ENCODE peak calls at places on chromosomes 12 and 14, in ten cellular contexts. One of them, this sample, is unnamed.

GRCh38 chr12:124946440-124946793 is 32.0 kb upstream of the UBC start:
- DNase-seq in stimulated activated CD8-positive, alpha-beta memory T cell treated with anti-CD3 and anti-CD28 coated beads, Interleukin-4, amount 100 ng/mL, for 24 hours: no peak
- DNase-seq in stimulated activated CD4-positive, alpha-beta T cell treated with anti-CD3 and anti-CD28 coated beads, Interleukin-15, amount 100 ng/mL, for 48 hours: no peak
- DNase-seq in fibroblast of pulmonary artery: no peak
- DNase-seq in adipocyte: no peak
- DNase-seq in GM04504: no peak
- DNase-seq in small intestine: no peak
- DNase-seq in kidney glomerular epithelial cell: no peak
- DNase-seq in glomerular endothelial cell: no peak
- DNase-seq in GF-D8: no peak
- DNase-seq in this sample: no peak

GRCh38 chr14:104356738-104357688 is 218.6 kb downstream of the KIF26A start:
- DNase-seq in stimulated activated CD8-positive, alpha-beta memory T cell treated with anti-CD3 and anti-CD28 coated beads, Interleukin-4, amount 100 ng/mL, for 24 hours: no peak
- DNase-seq in stimulated activated CD4-positive, alpha-beta T cell treated with anti-CD3 and anti-CD28 coated beads, Interleukin-15, amount 100 ng/mL, for 48 hours: no peak
- DNase-seq in fibroblast of pulmonary artery: no peak
- DNase-seq in adipocyte: no peak
- DNase-seq in GM04504: no peak
- DNase-seq in small intestine: no peak
- DNase-seq in kidney glomerular epithelial cell: no peak
- DNase-seq in glomerular endothelial cell: no peak
- DNase-seq in GF-D8: no peak
- DNase-seq in this sample: no peak

GRCh38 chr12:90672081-90672480 is 282.9 kb downstream of the CCER1 start:
- DNase-seq in stimulated activated CD8-positive, alpha-beta memory T cell treated with anti-CD3 and anti-CD28 coated beads, Interleukin-4, amount 100 ng/mL, for 24 hours: no peak
- DNase-seq in stimulated activated CD4-positive, alpha-beta T cell treated with anti-CD3 and anti-CD28 coated beads, Interleukin-15, amount 100 ng/mL, for 48 hours: no peak
- DNase-seq in fibroblast of pulmonary artery: peak
- DNase-seq in adipocyte: peak
- DNase-seq in GM04504: no peak
- DNase-seq in small intestine: no peak
- DNase-seq in kidney glomerular epithelial cell: no peak
- DNase-seq in glomerular endothelial cell: no peak
- DNase-seq in GF-D8: no peak
- DNase-seq in this sample: no peak

GRCh38 chr12:120019197-120019596 is 30.2 kb downstream of the BICDL1 start:
- DNase-seq in stimulated activated CD8-positive, alpha-beta memory T cell treated with anti-CD3 and anti-CD28 coated beads, Interleukin-4, amount 100 ng/mL, for 24 hours: no peak
- DNase-seq in stimulated activated CD4-positive, alpha-beta T cell treated with anti-CD3 and anti-CD28 coated beads, Interleukin-15, amount 100 ng/mL, for 48 hours: no peak
- DNase-seq in fibroblast of pulmonary artery: no peak
- DNase-seq in adipocyte: no peak
- DNase-seq in GM04504: no peak
- DNase-seq in small intestine: no peak
- DNase-seq in kidney glomerular epithelial cell: no peak
- DNase-seq in glomerular endothelial cell: no peak
- DNase-seq in GF-D8: no peak
- DNase-seq in this sample: no peak

GRCh38 chr12:23686095-23686494 is 263.4 kb downstream of the SOX5 start:
- DNase-seq in stimulated activated CD8-positive, alpha-beta memory T cell treated with anti-CD3 and anti-CD28 coated beads, Interleukin-4, amount 100 ng/mL, for 24 hours: no peak
- DNase-seq in stimulated activated CD4-positive, alpha-beta T cell treated with anti-CD3 and anti-CD28 coated beads, Interleukin-15, amount 100 ng/mL, for 48 hours: no peak
- DNase-seq in fibroblast of pulmonary artery: no peak
- DNase-seq in adipocyte: no peak
- DNase-seq in GM04504: no peak
- DNase-seq in small intestine: no peak
- DNase-seq in kidney glomerular epithelial cell: no peak
- DNase-seq in glomerular endothelial cell: no peak
- DNase-seq in GF-D8: no peak
- DNase-seq in this sample: no peak

GRCh38 chr14:62001988-62002387 is 239.8 kb downstream of the SNAPC1 start:
- DNase-seq in stimulated activated CD8-positive, alpha-beta memory T cell treated with anti-CD3 and anti-CD28 coated beads, Interleukin-4, amount 100 ng/mL, for 24 hours: no peak
- DNase-seq in stimulated activated CD4-positive, alpha-beta T cell treated with anti-CD3 and anti-CD28 coated beads, Interleukin-15, amount 100 ng/mL, for 48 hours: no peak
- DNase-seq in fibroblast of pulmonary artery: no peak
- DNase-seq in adipocyte: no peak
- DNase-seq in GM04504: no peak
- DNase-seq in small intestine: no peak
- DNase-seq in kidney glomerular epithelial cell: no peak
- DNase-seq in glomerular endothelial cell: peak
- DNase-seq in GF-D8: no peak
- DNase-seq in this sample: no peak

GRCh38 chr12:69354561-69355187 is 4.9 kb upstream of the YEATS4 start:
- DNase-seq in stimulated activated CD8-positive, alpha-beta memory T cell treated with anti-CD3 and anti-CD28 coated beads, Interleukin-4, amount 100 ng/mL, for 24 hours: no peak
- DNase-seq in stimulated activated CD4-positive, alpha-beta T cell treated with anti-CD3 and anti-CD28 coated beads, Interleukin-15, amount 100 ng/mL, for 48 hours: no peak
- DNase-seq in fibroblast of pulmonary artery: no peak
- DNase-seq in adipocyte: no peak
- DNase-seq in GM04504: no peak
- DNase-seq in small intestine: no peak
- DNase-seq in kidney glomerular epithelial cell: no peak
- DNase-seq in glomerular endothelial cell: no peak
- DNase-seq in GF-D8: no peak
- DNase-seq in this sample: no peak

GRCh38 chr12:29640589-29641345 is 143.0 kb downstream of the TMTC1 start:
- DNase-seq in stimulated activated CD8-positive, alpha-beta memory T cell treated with anti-CD3 and anti-CD28 coated beads, Interleukin-4, amount 100 ng/mL, for 24 hours: no peak
- DNase-seq in stimulated activated CD4-positive, alpha-beta T cell treated with anti-CD3 and anti-CD28 coated beads, Interleukin-15, amount 100 ng/mL, for 48 hours: no peak
- DNase-seq in fibroblast of pulmonary artery: peak
- DNase-seq in adipocyte: peak
- DNase-seq in GM04504: no peak
- DNase-seq in small intestine: peak
- DNase-seq in kidney glomerular epithelial cell: peak
- DNase-seq in glomerular endothelial cell: no peak
- DNase-seq in GF-D8: no peak
- DNase-seq in this sample: peak

GRCh38 chr12:88522961-88523360 is 57.3 kb downstream of the KITLG start:
- DNase-seq in stimulated activated CD8-positive, alpha-beta memory T cell treated with anti-CD3 and anti-CD28 coated beads, Interleukin-4, amount 100 ng/mL, for 24 hours: no peak
- DNase-seq in stimulated activated CD4-positive, alpha-beta T cell treated with anti-CD3 and anti-CD28 coated beads, Interleukin-15, amount 100 ng/mL, for 48 hours: no peak
- DNase-seq in fibroblast of pulmonary artery: no peak
- DNase-seq in adipocyte: no peak
- DNase-seq in GM04504: no peak
- DNase-seq in small intestine: no peak
- DNase-seq in kidney glomerular epithelial cell: no peak
- DNase-seq in glomerular endothelial cell: no peak
- DNase-seq in GF-D8: no peak
- DNase-seq in this sample: no peak

GRCh38 chr12:121789233-121789781 is 4.2 kb downstream of the RHOF start:
- DNase-seq in stimulated activated CD8-positive, alpha-beta memory T cell treated with anti-CD3 and anti-CD28 coated beads, Interleukin-4, amount 100 ng/mL, for 24 hours: no peak
- DNase-seq in stimulated activated CD4-positive, alpha-beta T cell treated with anti-CD3 and anti-CD28 coated beads, Interleukin-15, amount 100 ng/mL, for 48 hours: no peak
- DNase-seq in fibroblast of pulmonary artery: no peak
- DNase-seq in adipocyte: no peak
- DNase-seq in GM04504: no peak
- DNase-seq in small intestine: no peak
- DNase-seq in kidney glomerular epithelial cell: no peak
- DNase-seq in glomerular endothelial cell: no peak
- DNase-seq in GF-D8: peak
- DNase-seq in this sample: no peak

GRCh38 chr12:120101182-120101581 is 15.4 kb downstream of the RAB35 start:
- DNase-seq in stimulated activated CD8-positive, alpha-beta memory T cell treated with anti-CD3 and anti-CD28 coated beads, Interleukin-4, amount 100 ng/mL, for 24 hours: no peak
- DNase-seq in stimulated activated CD4-positive, alpha-beta T cell treated with anti-CD3 and anti-CD28 coated beads, Interleukin-15, amount 100 ng/mL, for 48 hours: no peak
- DNase-seq in fibroblast of pulmonary artery: no peak
- DNase-seq in adipocyte: no peak
- DNase-seq in GM04504: no peak
- DNase-seq in small intestine: no peak
- DNase-seq in kidney glomerular epithelial cell: no peak
- DNase-seq in glomerular endothelial cell: no peak
- DNase-seq in GF-D8: no peak
- DNase-seq in this sample: no peak

GRCh38 chr14:85702937-85703336 is 173.0 kb downstream of the FLRT2 start:
- DNase-seq in stimulated activated CD8-positive, alpha-beta memory T cell treated with anti-CD3 and anti-CD28 coated beads, Interleukin-4, amount 100 ng/mL, for 24 hours: no peak
- DNase-seq in stimulated activated CD4-positive, alpha-beta T cell treated with anti-CD3 and anti-CD28 coated beads, Interleukin-15, amount 100 ng/mL, for 48 hours: no peak
- DNase-seq in fibroblast of pulmonary artery: peak
- DNase-seq in adipocyte: peak
- DNase-seq in GM04504: peak
- DNase-seq in small intestine: no peak
- DNase-seq in kidney glomerular epithelial cell: no peak
- DNase-seq in glomerular endothelial cell: no peak
- DNase-seq in GF-D8: no peak
- DNase-seq in this sample: peak

GRCh38 chr14:35900741-35901140 is 74.6 kb downstream of the BRMS1L start:
- DNase-seq in stimulated activated CD8-positive, alpha-beta memory T cell treated with anti-CD3 and anti-CD28 coated beads, Interleukin-4, amount 100 ng/mL, for 24 hours: no peak
- DNase-seq in stimulated activated CD4-positive, alpha-beta T cell treated with anti-CD3 and anti-CD28 coated beads, Interleukin-15, amount 100 ng/mL, for 48 hours: no peak
- DNase-seq in fibroblast of pulmonary artery: no peak
- DNase-seq in adipocyte: no peak
- DNase-seq in GM04504: no peak
- DNase-seq in small intestine: no peak
- DNase-seq in kidney glomerular epithelial cell: no peak
- DNase-seq in glomerular endothelial cell: no peak
- DNase-seq in GF-D8: no peak
- DNase-seq in this sample: no peak

GRCh38 chr14:91177073-91177796 is 63.4 kb downstream of the DGLUCY start:
- DNase-seq in stimulated activated CD8-positive, alpha-beta memory T cell treated with anti-CD3 and anti-CD28 coated beads, Interleukin-4, amount 100 ng/mL, for 24 hours: peak
- DNase-seq in stimulated activated CD4-positive, alpha-beta T cell treated with anti-CD3 and anti-CD28 coated beads, Interleukin-15, amount 100 ng/mL, for 48 hours: peak
- DNase-seq in fibroblast of pulmonary artery: peak
- DNase-seq in adipocyte: peak
- DNase-seq in GM04504: peak
- DNase-seq in small intestine: peak
- DNase-seq in kidney glomerular epithelial cell: peak
- DNase-seq in glomerular endothelial cell: no peak
- DNase-seq in GF-D8: no peak
- DNase-seq in this sample: peak

GRCh38 chr12:52044284-52044983 is 6.8 kb upstream of the NR4A1 start:
- DNase-seq in stimulated activated CD8-positive, alpha-beta memory T cell treated with anti-CD3 and anti-CD28 coated beads, Interleukin-4, amount 100 ng/mL, for 24 hours: no peak
- DNase-seq in stimulated activated CD4-positive, alpha-beta T cell treated with anti-CD3 and anti-CD28 coated beads, Interleukin-15, amount 100 ng/mL, for 48 hours: no peak
- DNase-seq in fibroblast of pulmonary artery: peak
- DNase-seq in adipocyte: peak
- DNase-seq in GM04504: peak
- DNase-seq in small intestine: no peak
- DNase-seq in kidney glomerular epithelial cell: no peak
- DNase-seq in glomerular endothelial cell: no peak
- DNase-seq in GF-D8: no peak
- DNase-seq in this sample: no peak

GRCh38 chr12:116765271-116765670 is 27.2 kb downstream of the RNFT2 start:
- DNase-seq in stimulated activated CD8-positive, alpha-beta memory T cell treated with anti-CD3 and anti-CD28 coated beads, Interleukin-4, amount 100 ng/mL, for 24 hours: no peak
- DNase-seq in stimulated activated CD4-positive, alpha-beta T cell treated with anti-CD3 and anti-CD28 coated beads, Interleukin-15, amount 100 ng/mL, for 48 hours: no peak
- DNase-seq in fibroblast of pulmonary artery: no peak
- DNase-seq in adipocyte: no peak
- DNase-seq in GM04504: no peak
- DNase-seq in small intestine: no peak
- DNase-seq in kidney glomerular epithelial cell: peak
- DNase-seq in glomerular endothelial cell: no peak
- DNase-seq in GF-D8: no peak
- DNase-seq in this sample: no peak

GRCh38 chr14:32492482-32492881 is 163.4 kb downstream of the AKAP6 start:
- DNase-seq in stimulated activated CD8-positive, alpha-beta memory T cell treated with anti-CD3 and anti-CD28 coated beads, Interleukin-4, amount 100 ng/mL, for 24 hours: no peak
- DNase-seq in stimulated activated CD4-positive, alpha-beta T cell treated with anti-CD3 and anti-CD28 coated beads, Interleukin-15, amount 100 ng/mL, for 48 hours: no peak
- DNase-seq in fibroblast of pulmonary artery: no peak
- DNase-seq in adipocyte: no peak
- DNase-seq in GM04504: no peak
- DNase-seq in small intestine: no peak
- DNase-seq in kidney glomerular epithelial cell: no peak
- DNase-seq in glomerular endothelial cell: no peak
- DNase-seq in GF-D8: no peak
- DNase-seq in this sample: no peak

GRCh38 chr12:100383586-100384548 is 27.0 kb downstream of the SLC17A8 start:
- DNase-seq in stimulated activated CD8-positive, alpha-beta memory T cell treated with anti-CD3 and anti-CD28 coated beads, Interleukin-4, amount 100 ng/mL, for 24 hours: no peak
- DNase-seq in stimulated activated CD4-positive, alpha-beta T cell treated with anti-CD3 and anti-CD28 coated beads, Interleukin-15, amount 100 ng/mL, for 48 hours: no peak
- DNase-seq in fibroblast of pulmonary artery: no peak
- DNase-seq in adipocyte: no peak
- DNase-seq in GM04504: no peak
- DNase-seq in small intestine: no peak
- DNase-seq in kidney glomerular epithelial cell: no peak
- DNase-seq in glomerular endothelial cell: no peak
- DNase-seq in GF-D8: no peak
- DNase-seq in this sample: no peak

This sample was measured in IMR-90.